ENCODE peak calls at places on chromosomes 13 and 19, in five cellular contexts. D is activated gamma-delta T cell treated with anti-CD3 and anti-CD28 coated beads, Interleukin-2, amount 50 U/mL, for 16 hours; R is colonic mucosa; T is lower leg skin; Q is substantia nigra. X is an unnamed sample.

GRCh38 chr19:56138069-56138468 is 3.0 kb upstream of the ZNF444 start:
- DNase-seq in Q (no peak), T (no peak), D (no peak), R (no peak), X (no peak)

GRCh38 chr19:7869453-7869909 is 4.7 kb downstream of the PRR36 start:
- DNase-seq in Q (no peak), R (peak; percentile 82), D (peak; percentile 60), T (peak; percentile 93), X (no peak)

GRCh38 chr13:37540228-37540627 is 58.3 kb downstream of the POSTN start:
- DNase-seq in T (no peak), Q (no peak), R (no peak), D (no peak), X (no peak)

GRCh38 chr19:54573330-54573872 is at the start of gene LILRA2:
- DNase-seq in T (no peak), D (no peak), Q (no peak), R (no peak), X (no peak)

GRCh38 chr13:76991796-76992547 is at the start of gene CLN5:
- DNase-seq in R (peak; percentile 93), T (peak; percentile 99), Q (peak; percentile 87), D (peak; percentile 87), X (peak; percentile 57)

GRCh38 chr13:41352935-41353801 is 42.1 kb downstream of the NAA16 start:
- DNase-seq in R (peak; percentile 24), T (no peak), Q (no peak), D (peak; percentile 29), X (no peak)

GRCh38 chr19:29550896-29551295 is 25.1 kb downstream of the VSTM2B start:
- DNase-seq in Q (no peak), D (no peak), R (no peak), T (peak; percentile 64), X (no peak)

GRCh38 chr13:99956473-99957349 is 14.9 kb downstream of the ZIC5 start:
- DNase-seq in Q (no peak), D (no peak), R (no peak), T (no peak), X (no peak)

GRCh38 chr13:60623131-60623530 is 226.1 kb downstream of the TDRD3 start:
- DNase-seq in Q (no peak), D (no peak), T (no peak), R (no peak), X (no peak)

GRCh38 chr19:39670998-39671397 is 15.3 kb downstream of the LGALS16 start:
- DNase-seq in Q (no peak), D (no peak), R (no peak), T (no peak), X (no peak)

GRCh38 chr13:42001580-42001979 is 40.7 kb upstream of the VWA8 start:
- DNase-seq in R (no peak), D (no peak), T (no peak), Q (no peak), X (no peak)

GRCh38 chr19:10836478-10837325 is 690 bp upstream of the TMED1 start:
- DNase-seq in D (peak; percentile 66), Q (peak; percentile 83), R (peak; percentile 89), T (peak; percentile 96), X (peak; percentile 14)

GRCh38 chr19:4722671-4723464 is 774 bp downstream of the DPP9 start:
- DNase-seq in Q (no peak), T (no peak), R (peak; percentile 50), D (no peak), X (no peak)

GRCh38 chr13:48660356-48661076 is 6.8 kb downstream of the CYSLTR2 start:
- DNase-seq in D (no peak), T (no peak), Q (no peak), R (no peak), X (no peak)

GRCh38 chr13:36736119-36736726 is 62.4 kb downstream of the SERTM1 start:
- DNase-seq in Q (peak; percentile 0), D (no peak), R (peak; percentile 31), T (no peak), X (peak; percentile 42)

GRCh38 chr19:49020342-49020741 is 3.5 kb upstream of the LHB start:
- DNase-seq in R (no peak), D (no peak), Q (no peak), T (no peak), X (no peak)

GRCh38 chr19:13507053-13507611 is 853 bp upstream of the CACNA1A start:
- DNase-seq in D (no peak), Q (no peak), T (no peak), R (no peak), X (no peak)

GRCh38 chr19:58396691-58397532 is 1.5 kb downstream of the RNF225 start:
- DNase-seq in T (no peak), D (no peak), Q (no peak), R (no peak), X (no peak)

GRCh38 chr13:23551213-23552008 is 18.8 kb upstream of the TNFRSF19 start:
- DNase-seq in D (no peak), T (no peak), Q (no peak), R (no peak), X (no peak)

GRCh38 chr13:84400711-84401110 is 518.4 kb upstream of the SLITRK1 start:
- DNase-seq in R (no peak), Q (no peak), D (no peak), T (no peak), X (no peak)

GRCh38 chr19:40466219-40467006 is at the start of gene SPTBN4:
- DNase-seq in Q (peak; percentile 14), D (peak; percentile 70), T (peak; percentile 90), R (peak; percentile 37), X (no peak)

GRCh38 chr13:26052136-26052736 is 420 bp upstream of the SHISA2 start:
- DNase-seq in Q (no peak), R (no peak), D (no peak), T (no peak), X (no peak)

GRCh38 chr19:35266149-35266903 is 2.4 kb upstream of the USF2 start:
- DNase-seq in D (no peak), Q (no peak), R (no peak), T (peak; percentile 87), X (no peak)

GRCh38 chr13:31538067-31539042 is 201.0 kb upstream of the RXFP2 start:
- DNase-seq in R (peak; percentile 25), D (no peak), Q (no peak), T (no peak), X (no peak)

GRCh38 chr13:38848360-38848759 is 142.3 kb downstream of the STOML3 start:
- DNase-seq in T (no peak), Q (no peak), D (no peak), R (no peak), X (no peak)

GRCh38 chr19:29489182-29489951 is 36.4 kb upstream of the VSTM2B start:
- DNase-seq in R (no peak), D (no peak), T (no peak), Q (no peak), X (no peak)

GRCh38 chr19:46537136-46538097 is 41.8 kb upstream of the PNMA8B start:
- DNase-seq in R (peak; percentile 67), T (peak; percentile 92), Q (peak; percentile 43), D (peak; percentile 46), X (no peak)

GRCh38 chr13:113401452-113402415 is 37.8 kb upstream of the GRTP1 start:
- DNase-seq in D (no peak), Q (no peak), T (peak; percentile 81), R (no peak), X (no peak)

GRCh38 chr13:59766236-59766635 is 397.5 kb downstream of the DIAPH3 start:
- DNase-seq in Q (no peak), D (no peak), R (no peak), T (no peak), X (no peak)

GRCh38 chr19:5148794-5149190 is 179.9 kb downstream of the KDM4B start:
- DNase-seq in R (no peak), T (no peak), Q (no peak), D (no peak), X (no peak)

GRCh38 chr13:102484329-102484728 is 82.5 kb upstream of the FGF14 start:
- DNase-seq in R (no peak), Q (no peak), T (no peak), D (no peak), X (no peak)